ENCODE peak calls at places on chromosomes 12 and 14, in nine cellular contexts. J, S, L, U, D, Y, Q, G and P are unnamed samples.

GRCh38 chr12:94163850-94164249 is 15.5 kb downstream of the PLXNC1 start:
- DNase-seq in J (no peak), S (no peak), L (no peak), U (no peak), D (no peak), Y (no peak), Q (no peak), G (no peak), P (no peak)

GRCh38 chr12:83827193-83827592 is 1085.4 kb downstream of the SLC6A15 start:
- DNase-seq in J (no peak), S (no peak), L (no peak), U (no peak), D (no peak), Y (no peak), Q (no peak), G (no peak), P (no peak)

GRCh38 chr14:28412076-28412475 is 354.5 kb upstream of the FOXG1 start:
- DNase-seq in J (no peak), S (no peak), L (no peak), U (no peak), D (no peak), Y (no peak), Q (no peak), G (peak), P (no peak)

GRCh38 chr12:20629414-20630156 is 65.5 kb upstream of the SLCO1C1 start:
- DNase-seq in J (no peak), S (peak), L (peak), U (no peak), D (no peak), Y (no peak), Q (peak), G (no peak), P (no peak)

GRCh38 chr14:101835166-101835557 is 73.7 kb downstream of the PPP2R5C start:
- DNase-seq in J (no peak), S (no peak), L (no peak), U (no peak), D (no peak), Y (no peak), Q (no peak), G (peak), P (no peak)

GRCh38 chr14:50062438-50063039 is 53.8 kb downstream of the VCPKMT start:
- DNase-seq in J (no peak), S (peak), L (peak), U (no peak), D (peak), Y (no peak), Q (no peak), G (peak), P (no peak)

GRCh38 chr12:54352022-54352531 is 12.2 kb downstream of the GPR84 start:
- DNase-seq in J (no peak), S (peak), L (no peak), U (peak), D (peak), Y (peak), Q (peak), G (no peak), P (no peak)

GRCh38 chr12:57341275-57341990 is 89.4 kb downstream of the R3HDM2 start:
- DNase-seq in J (no peak), S (no peak), L (no peak), U (no peak), D (no peak), Y (no peak), Q (no peak), G (no peak), P (no peak)

GRCh38 chr12:130249376-130249775 is 87.1 kb downstream of the FZD10 start:
- DNase-seq in J (no peak), S (no peak), L (peak), U (no peak), D (no peak), Y (no peak), Q (no peak), G (no peak), P (no peak)

GRCh38 chr14:90805662-90806548 is 10.3 kb downstream of the TTC7B start:
- DNase-seq in J (no peak), S (no peak), L (no peak), U (no peak), D (no peak), Y (peak), Q (peak), G (no peak), P (no peak)

GRCh38 chr12:117461732-117462131 is 100.3 kb upstream of the NOS1 start:
- DNase-seq in J (no peak), S (no peak), L (peak), U (no peak), D (no peak), Y (no peak), Q (no peak), G (no peak), P (no peak)

GRCh38 chr12:59403259-59403932 is 192.4 kb upstream of the SLC16A7 start:
- DNase-seq in J (no peak), S (peak), L (peak), U (no peak), D (peak), Y (peak), Q (no peak), G (peak), P (peak)

GRCh38 chr12:123546281-123546680 is 12.8 kb upstream of the RILPL1 start:
- DNase-seq in J (no peak), S (peak), L (no peak), U (no peak), D (no peak), Y (no peak), Q (no peak), G (peak), P (no peak)

GRCh38 chr12:105444809-105445102 is 114.3 kb downstream of the C12orf75 start:
- DNase-seq in J (no peak), S (peak), L (no peak), U (no peak), D (no peak), Y (no peak), Q (no peak), G (no peak), P (no peak)

GRCh38 chr14:33551963-33552362 is 398.9 kb downstream of the EGLN3 start:
- DNase-seq in J (no peak), S (no peak), L (no peak), U (no peak), D (no peak), Y (no peak), Q (no peak), G (no peak), P (no peak)

GRCh38 chr12:11242656-11243055 is 26.9 kb downstream of the PRB3 start:
- DNase-seq in J (no peak), S (no peak), L (no peak), U (no peak), D (no peak), Y (no peak), Q (no peak), G (no peak), P (no peak)

GRCh38 chr12:6605425-6606330 is 1.5 kb downstream of the CHD4 start:
- DNase-seq in J (no peak), S (peak), L (no peak), U (peak), D (peak), Y (peak), Q (no peak), G (peak), P (no peak)

GRCh38 chr12:89878327-89878726 is 169.7 kb upstream of the ATP2B1 start:
- DNase-seq in J (no peak), S (no peak), L (no peak), U (no peak), D (no peak), Y (no peak), Q (no peak), G (no peak), P (no peak)

GRCh38 chr12:115075552-115076170 is 391.7 kb upstream of the TBX3 start:
- DNase-seq in J (no peak), S (no peak), L (no peak), U (no peak), D (no peak), Y (no peak), Q (no peak), G (no peak), P (no peak)

GRCh38 chr12:111180830-111181726 is 187.8 kb downstream of the PHETA1 start:
- DNase-seq in J (no peak), S (no peak), L (peak), U (peak), D (no peak), Y (peak), Q (peak), G (no peak), P (peak)

GRCh38 chr12:5083955-5084849 is 40.5 kb downstream of the KCNA5 start:
- DNase-seq in J (no peak), S (peak), L (peak), U (no peak), D (no peak), Y (peak), Q (no peak), G (peak), P (no peak)

GRCh38 chr14:90383731-90384542 is 12.9 kb upstream of the CALM1 start:
- DNase-seq in J (no peak), S (no peak), L (peak), U (peak), D (peak), Y (peak), Q (peak), G (peak), P (no peak)

GRCh38 chr14:69518341-69519101 is 34.0 kb downstream of the PLEKHD1 start:
- DNase-seq in J (no peak), S (no peak), L (no peak), U (no peak), D (no peak), Y (no peak), Q (no peak), G (no peak), P (peak)

GRCh38 chr12:115916910-115917668 is 360.4 kb downstream of the MED13L start:
- DNase-seq in J (no peak), S (peak), L (peak), U (peak), D (peak), Y (peak), Q (peak), G (peak), P (no peak)

GRCh38 chr14:97878727-97879126 is 1081.5 kb downstream of the VRK1 start:
- DNase-seq in J (no peak), S (no peak), L (no peak), U (peak), D (peak), Y (no peak), Q (peak), G (peak), P (no peak)

GRCh38 chr12:117518594-117519270 is 157.3 kb upstream of the NOS1 start:
- DNase-seq in J (peak), S (no peak), L (peak), U (no peak), D (no peak), Y (no peak), Q (peak), G (no peak), P (no peak)

GRCh38 chr12:67241482-67241881 is 27.7 kb upstream of the CAND1 start:
- DNase-seq in J (no peak), S (peak), L (no peak), U (no peak), D (no peak), Y (no peak), Q (no peak), G (no peak), P (no peak)

GRCh38 chr12:49094966-49095365 is 365 bp upstream of the DHH start:
- DNase-seq in J (no peak), S (no peak), L (no peak), U (no peak), D (no peak), Y (no peak), Q (no peak), G (no peak), P (no peak)

GRCh38 chr12:84920331-84920730 is 7.7 kb upstream of the SLC6A15 start:
- DNase-seq in J (no peak), S (no peak), L (no peak), U (no peak), D (no peak), Y (no peak), Q (no peak), G (peak), P (no peak)

GRCh38 chr12:75638792-75639191 is 127.4 kb upstream of the KRR1 start:
- DNase-seq in J (no peak), S (no peak), L (no peak), U (no peak), D (no peak), Y (no peak), Q (no peak), G (no peak), P (no peak)

GRCh38 chr12:43776498-43776897 is 17.7 kb downstream of the IRAK4 start:
- DNase-seq in J (no peak), S (peak), L (peak), U (no peak), D (no peak), Y (no peak), Q (no peak), G (peak), P (no peak)

GRCh38 chr12:9365296-9365695 is 157.1 kb upstream of the PZP start:
- DNase-seq in J (no peak), S (no peak), L (peak), U (no peak), D (no peak), Y (no peak), Q (no peak), G (no peak), P (no peak)

GRCh38 chr14:103088921-103089320 is 4.9 kb downstream of the LBHD2 start:
- DNase-seq in J (no peak), S (no peak), L (no peak), U (no peak), D (no peak), Y (no peak), Q (no peak), G (no peak), P (no peak)

GRCh38 chr12:1737643-1738286 is 46.9 kb downstream of the ADIPOR2 start:
- DNase-seq in J (no peak), S (no peak), L (no peak), U (no peak), D (no peak), Y (no peak), Q (no peak), G (no peak), P (no peak)

GRCh38 chr12:113271466-113271852 is 50.2 kb downstream of the TPCN1 start:
- DNase-seq in J (no peak), S (no peak), L (no peak), U (no peak), D (no peak), Y (no peak), Q (no peak), G (no peak), P (no peak)

GRCh38 chr12:5383961-5384360 is 47.9 kb upstream of the NTF3 start:
- DNase-seq in J (no peak), S (no peak), L (no peak), U (no peak), D (no peak), Y (no peak), Q (no peak), G (no peak), P (peak)

GRCh38 chr14:89399594-89400068 is 17.4 kb downstream of the FOXN3 start:
- DNase-seq in J (peak), S (peak), L (peak), U (peak), D (no peak), Y (no peak), Q (no peak), G (no peak), P (peak)

GRCh38 chr12:41334390-41334789 is 146.3 kb downstream of the PDZRN4 start:
- DNase-seq in J (no peak), S (no peak), L (no peak), U (no peak), D (no peak), Y (no peak), Q (no peak), G (no peak), P (no peak)